ENCODE peak calls at places on chromosomes 5 and 9, in nine cellular contexts. Y is body of pancreas, G is bronchial epithelial cell, C is prostate gland, F is stomach, T is tibial artery, J is AG09309, K is IMR-90, O is breast epithelium. A is an unnamed sample.

GRCh38 chr5:125058185-125058826 is 311.9 kb upstream of the ZNF608 start:
- DNase-seq in G (no peak), K (peak), Y (no peak), J (no peak), O (no peak), T (no peak), F (no peak), C (no peak), A (no peak)

GRCh38 chr9:75063556-75064305 is 24.2 kb downstream of the NMRK1 start:
- DNase-seq in T (no peak), F (no peak), J (no peak), C (no peak), O (no peak), K (peak), Y (no peak), G (peak), A (no peak)

GRCh38 chr9:134811079-134811672 is 69.4 kb upstream of the FCN2 start:
- DNase-seq in C (no peak), F (no peak), G (no peak), Y (no peak), J (no peak), T (no peak), O (no peak), K (no peak), A (no peak)

GRCh38 chr9:129506892-129507291 is 114.0 kb downstream of the C9orf50 start:
- DNase-seq in F (no peak), O (no peak), G (no peak), J (no peak), Y (peak), C (no peak), K (peak), T (no peak), A (no peak)

GRCh38 chr5:79546782-79547428 is 33.0 kb upstream of the HOMER1 start:
- DNase-seq in J (no peak), G (no peak), K (peak), T (no peak), Y (no peak), F (no peak), C (no peak), O (no peak), A (no peak)

GRCh38 chr9:131554865-131555351 is 9.6 kb downstream of the PRRT1B start:
- DNase-seq in C (no peak), Y (no peak), J (no peak), F (no peak), K (no peak), G (no peak), T (no peak), O (no peak), A (no peak)

GRCh38 chr9:96027271-96028131 is 152.0 kb downstream of the ERCC6L2 start:
- DNase-seq in O (no peak), K (no peak), G (no peak), C (no peak), J (no peak), Y (no peak), T (no peak), F (no peak), A (no peak)

GRCh38 chr9:128101231-128101641 is 26.3 kb downstream of the PTGES2 start:
- DNase-seq in C (no peak), O (no peak), F (no peak), Y (peak), J (no peak), G (no peak), K (no peak), T (no peak), A (no peak)

GRCh38 chr5:10455273-10455670 is 13.6 kb downstream of the ROPN1L start:
- DNase-seq in O (no peak), F (no peak), C (no peak), T (no peak), J (no peak), Y (no peak), K (no peak), G (no peak), A (no peak)

GRCh38 chr5:172444110-172444510 is 10.2 kb downstream of the SH3PXD2B start:
- DNase-seq in K (peak), F (no peak), G (peak), J (no peak), O (no peak), T (peak), Y (no peak), C (no peak), A (no peak)

GRCh38 chr5:142063878-142064331 is 44.7 kb upstream of the NDFIP1 start:
- DNase-seq in J (peak), Y (peak), O (no peak), F (peak), C (no peak), T (peak), K (peak), G (no peak), A (no peak)

GRCh38 chr5:61941637-61942036 is 364.4 kb upstream of the KIF2A start:
- DNase-seq in O (no peak), T (no peak), K (no peak), F (no peak), G (no peak), Y (no peak), J (no peak), C (no peak), A (no peak)

GRCh38 chr5:89289604-89290003 is 406.6 kb upstream of the MEF2C start:
- DNase-seq in F (no peak), G (no peak), Y (no peak), J (peak), O (no peak), K (peak), T (no peak), C (no peak), A (peak)

GRCh38 chr9:69932901-69933300 is 110.7 kb upstream of the MAMDC2 start:
- DNase-seq in T (no peak), G (peak), C (no peak), O (no peak), J (no peak), F (no peak), Y (peak), K (no peak), A (no peak)

GRCh38 chr9:36855443-36856315 is 178.4 kb downstream of the PAX5 start:
- DNase-seq in J (no peak), G (peak), O (no peak), F (no peak), C (no peak), Y (peak), T (no peak), K (no peak), A (no peak)

GRCh38 chr5:54659651-54660050 is 142.1 kb downstream of the SNX18 start:
- DNase-seq in F (no peak), Y (no peak), K (peak), O (peak), C (no peak), G (no peak), J (no peak), T (no peak), A (no peak)

GRCh38 chr5:79990598-79991507 is at the start of gene MTX3:
- DNase-seq in F (peak), T (peak), K (peak), G (peak), C (peak), O (peak), Y (peak), J (peak), A (no peak)

GRCh38 chr5:175572922-175573321 is 84.9 kb upstream of the HRH2 start:
- DNase-seq in C (no peak), K (peak), J (peak), T (no peak), Y (no peak), G (peak), O (no peak), F (no peak), A (no peak)

GRCh38 chr9:78115073-78115472 is 83.5 kb upstream of the GNAQ start:
- DNase-seq in G (no peak), T (no peak), J (no peak), K (no peak), C (no peak), O (no peak), F (no peak), Y (no peak), A (no peak)

GRCh38 chr9:81804306-81804705 is 115.0 kb upstream of the TLE1 start:
- DNase-seq in O (no peak), G (no peak), C (no peak), Y (no peak), T (no peak), K (peak), F (no peak), J (no peak), A (peak)

GRCh38 chr5:160629007-160629402 is 207.3 kb downstream of the PTTG1 start:
- DNase-seq in J (no peak), Y (no peak), T (no peak), O (no peak), K (no peak), C (no peak), F (no peak), G (no peak), A (no peak)

GRCh38 chr9:130997925-130998595 is 10.9 kb upstream of the LAMC3 start:
- DNase-seq in O (no peak), K (peak), Y (peak), G (peak), C (no peak), T (peak), F (peak), J (no peak), A (no peak)

GRCh38 chr5:16265141-16265540 is 85.5 kb upstream of the MARCHF11 start:
- DNase-seq in K (no peak), J (no peak), O (no peak), G (no peak), F (no peak), Y (no peak), T (no peak), C (no peak), A (no peak)

GRCh38 chr5:17807069-17807468 is 172.8 kb downstream of the TAF11L14 start:
- DNase-seq in G (no peak), F (no peak), O (no peak), C (no peak), Y (no peak), J (no peak), T (no peak), K (no peak), A (no peak)

GRCh38 chr5:158716668-158717067 is 383.0 kb downstream of the EBF1 start:
- DNase-seq in K (no peak), J (no peak), O (no peak), G (no peak), Y (no peak), F (no peak), T (no peak), C (no peak), A (no peak)

GRCh38 chr5:174424219-174425053 is 299.9 kb upstream of the MSX2 start:
- DNase-seq in F (no peak), G (no peak), J (no peak), C (no peak), T (no peak), K (no peak), Y (peak), O (no peak), A (no peak)

GRCh38 chr5:95664204-95664786 is 17.7 kb downstream of the RFESD start:
- DNase-seq in T (peak), O (no peak), J (no peak), K (peak), F (no peak), Y (peak), G (peak), C (no peak), A (no peak)

GRCh38 chr5:23274156-23274555 is 233.3 kb upstream of the PRDM9 start:
- DNase-seq in G (peak), O (no peak), C (no peak), T (no peak), Y (no peak), J (no peak), F (no peak), K (no peak), A (no peak)

GRCh38 chr5:97078958-97079357 is 63.5 kb downstream of the LIX1 start:
- DNase-seq in Y (no peak), J (peak), F (no peak), K (peak), C (no peak), T (no peak), G (peak), O (no peak), A (no peak)

GRCh38 chr5:78300464-78301045 is 6.1 kb upstream of the AP3B1 start:
- DNase-seq in F (no peak), K (peak), J (peak), C (no peak), Y (no peak), G (peak), O (no peak), T (no peak), A (no peak)

GRCh38 chr9:9919174-9919573 is 693.6 kb downstream of the PTPRD start:
- DNase-seq in K (no peak), J (no peak), F (no peak), T (no peak), G (no peak), C (no peak), O (no peak), Y (no peak), A (no peak)

GRCh38 chr5:131994533-131995226 is 16.8 kb downstream of the ACSL6 start:
- DNase-seq in F (no peak), J (no peak), C (no peak), T (no peak), K (no peak), G (no peak), O (no peak), Y (no peak), A (no peak)

GRCh38 chr5:35345222-35345621 is 114.9 kb upstream of the PRLR start:
- DNase-seq in O (no peak), T (no peak), J (no peak), F (no peak), G (no peak), C (no peak), K (no peak), Y (no peak), A (no peak)
- TF ChIP-seq CTCF in O (no peak), T (no peak), J (peak), F (no peak), G (no peak), C (no peak), K (no peak), Y (no peak), A (no peak)

GRCh38 chr5:143354025-143354424 is 49.5 kb downstream of the NR3C1 start:
- DNase-seq in K (no peak), Y (no peak), T (no peak), C (no peak), F (no peak), G (no peak), J (no peak), O (no peak), A (no peak)

GRCh38 chr5:143355710-143356109 is 47.8 kb downstream of the NR3C1 start:
- DNase-seq in K (peak), Y (peak), O (peak), T (peak), G (peak), F (peak), C (peak), J (peak), A (peak)

GRCh38 chr5:143350341-143350740 is 53.1 kb downstream of the NR3C1 start:
- DNase-seq in G (no peak), F (no peak), C (no peak), Y (no peak), K (no peak), T (no peak), O (no peak), J (no peak), A (no peak)

GRCh38 chr5:143350790-143351603 is 52.5 kb downstream of the NR3C1 start:
- DNase-seq in G (peak), J (peak), Y (no peak), C (no peak), F (no peak), O (no peak), K (peak), T (no peak), A (peak)

GRCh38 chr5:143352691-143353090 is 50.8 kb downstream of the NR3C1 start:
- DNase-seq in O (no peak), K (no peak), J (no peak), G (no peak), T (no peak), C (no peak), F (no peak), Y (no peak), A (no peak)
- H3K4me3 ChIP-seq in O (no peak), K (no peak), J (no peak), G (no peak), T (no peak), C (no peak), F (no peak), Y (no peak), A (no peak)

GRCh38 chr9:107710552-107710951 is 221.0 kb upstream of the KLF4 start:
- DNase-seq in C (no peak), J (no peak), T (no peak), O (no peak), Y (no peak), K (peak), G (peak), F (no peak), A (no peak)

GRCh38 chr9:107710988-107711387 is 221.4 kb upstream of the KLF4 start:
- DNase-seq in Y (no peak), J (no peak), C (no peak), G (peak), K (no peak), O (no peak), T (no peak), F (no peak), A (no peak)

GRCh38 chr9:107708786-107709185 is 219.2 kb upstream of the KLF4 start:
- DNase-seq in G (no peak), K (no peak), C (no peak), Y (no peak), F (no peak), O (no peak), T (no peak), J (no peak), A (no peak)

GRCh38 chr9:107711528-107711927 is 222.0 kb upstream of the KLF4 start:
- DNase-seq in F (no peak), T (no peak), G (peak), C (no peak), O (no peak), K (peak), Y (peak), J (peak), A (peak)

GRCh38 chr9:107712390-107712789 is 222.8 kb upstream of the KLF4 start:
- DNase-seq in K (peak), J (no peak), F (no peak), T (no peak), C (no peak), G (peak), O (no peak), Y (no peak), A (no peak)
- TF ChIP-seq CTCF in K (no peak), J (no peak), F (no peak), T (no peak), C (no peak), G (peak), O (no peak), Y (no peak), A (no peak)

GRCh38 chr5:123091988-123092583 is 3.0 kb downstream of the PRDM6 start:
- DNase-seq in G (no peak), F (no peak), O (no peak), J (no peak), K (peak), C (no peak), Y (no peak), T (no peak), A (no peak)

GRCh38 chr5:123094919-123095693 is 6.1 kb downstream of the PRDM6 start:
- DNase-seq in G (no peak), J (no peak), O (no peak), C (no peak), T (peak), F (no peak), Y (no peak), K (peak), A (no peak)

GRCh38 chr5:123092696-123093095 is 3.7 kb downstream of the PRDM6 start:
- DNase-seq in C (no peak), Y (no peak), O (no peak), F (no peak), G (no peak), T (no peak), J (no peak), K (peak), A (no peak)

GRCh38 chr5:123094227-123094918 is 5.3 kb downstream of the PRDM6 start:
- DNase-seq in J (no peak), Y (no peak), C (no peak), F (no peak), T (no peak), K (peak), O (no peak), G (no peak), A (no peak)

GRCh38 chr5:123093279-123094226 is 4.5 kb downstream of the PRDM6 start:
- DNase-seq in G (no peak), J (no peak), T (no peak), K (peak), C (no peak), Y (no peak), F (no peak), O (no peak), A (no peak)
- H3K4me3 ChIP-seq in G (no peak), J (no peak), T (peak), K (no peak), C (no peak), Y (no peak), F (no peak), O (no peak), A (no peak)

DNA sequence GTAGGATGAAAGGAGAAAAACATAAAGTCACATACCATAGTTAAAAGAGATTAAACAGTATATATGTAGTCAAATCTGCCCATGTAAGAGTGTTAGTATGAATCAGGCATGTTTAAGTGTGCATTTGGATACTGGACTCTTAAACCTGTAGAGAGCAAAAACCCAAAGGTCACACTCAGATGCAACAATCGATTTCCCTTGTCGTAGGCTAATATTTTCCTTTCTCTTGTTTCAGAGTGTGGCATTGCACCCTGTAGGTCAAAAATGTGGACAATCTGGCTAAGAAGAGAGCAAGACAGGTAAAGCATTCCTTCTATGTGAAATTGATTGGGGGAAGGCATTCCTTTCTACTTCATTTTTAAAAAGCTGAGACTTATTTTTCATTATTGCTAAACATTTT is 8.9 kb downstream of the JAKMIP2 start:
- DNase-seq in Y (no peak), O (no peak), F (no peak), K (no peak), J (no peak), G (no peak), C (no peak), T (no peak), A (no peak)
- TF ChIP-seq CTCF in Y (no peak), O (no peak), F (no peak), K (no peak), J (no peak), G (no peak), C (no peak), T (no peak), A (no peak)

DNA sequence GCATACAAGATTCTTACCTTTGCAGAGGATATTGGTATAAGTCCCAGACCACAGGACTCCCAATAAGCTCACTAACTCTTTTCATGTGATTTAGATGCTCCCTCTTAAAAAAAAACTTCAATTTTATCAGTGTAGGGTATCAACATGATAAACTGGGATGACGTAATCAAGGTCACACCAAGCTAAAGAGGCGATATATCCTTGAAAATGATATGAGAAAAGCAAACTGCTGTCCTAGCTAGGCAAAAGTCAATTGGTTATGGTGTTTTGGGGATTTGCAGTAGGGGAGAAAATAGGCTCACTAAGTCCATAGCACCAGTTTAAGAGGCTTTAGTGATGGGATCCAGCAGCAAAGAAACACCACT is 354.4 kb downstream of the DIRAS2 start:
- DNase-seq in T (no peak), F (no peak), O (no peak), J (no peak), C (no peak), G (no peak), Y (no peak), K (no peak), A (no peak)
- H3K4me3 ChIP-seq in T (no peak), F (no peak), O (no peak), J (no peak), C (no peak), G (no peak), Y (no peak), K (no peak), A (no peak)

GRCh38 chr5:56429110-56429561 is 196.0 kb upstream of the ANKRD55 start:
- DNase-seq in T (no peak), F (peak), G (peak), J (no peak), C (no peak), O (peak), Y (peak), K (no peak), A (no peak)

GRCh38 chr5:56430437-56430836 is 197.3 kb upstream of the ANKRD55 start:
- DNase-seq in T (no peak), G (no peak), C (no peak), J (no peak), O (no peak), K (no peak), F (no peak), Y (no peak), A (no peak)

GRCh38 chr5:56432326-56432725 is 199.2 kb upstream of the ANKRD55 start:
- DNase-seq in C (no peak), T (no peak), K (peak), G (no peak), J (no peak), O (no peak), F (no peak), Y (no peak), A (no peak)

GRCh38 chr5:56422060-56422762 is 189.1 kb upstream of the ANKRD55 start:
- DNase-seq in J (no peak), F (peak), Y (peak), O (no peak), C (peak), K (no peak), T (no peak), G (peak), A (no peak)

DNA sequence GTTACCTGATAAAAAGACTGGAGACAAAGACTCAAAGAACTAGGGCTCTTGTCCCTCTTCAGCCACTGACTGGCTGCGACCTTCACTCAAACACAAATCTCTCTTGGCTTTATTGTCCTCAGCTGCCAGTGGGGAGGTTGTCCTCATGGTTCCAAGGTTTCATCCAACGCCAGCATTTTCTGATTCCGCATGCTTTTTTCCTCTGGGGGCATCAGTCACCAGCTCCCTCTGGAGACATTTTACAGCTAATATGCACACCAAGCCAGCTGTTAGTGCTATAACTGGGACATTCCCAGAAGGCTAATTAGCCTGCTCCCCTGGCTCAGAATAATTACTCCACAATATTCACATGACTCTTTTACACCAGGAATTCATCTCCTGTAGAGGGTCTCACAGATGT is 193.5 kb upstream of the ANKRD55 start:
- DNase-seq in C (no peak), Y (no peak), T (no peak), G (no peak), K (no peak), J (no peak), F (no peak), O (no peak), A (no peak)
- TF ChIP-seq CTCF in C (no peak), Y (no peak), T (no peak), G (no peak), K (no peak), J (no peak), F (no peak), O (no peak), A (no peak)